ENCODE peak calls at places on chromosomes 6 and 20, in five cellular contexts. N is H54; D is cardiac fibroblast; J is activated CD8-positive, alpha-beta T cell treated with anti-CD3 and anti-CD28 coated beads for 36 hours; K is T-cell. P is an unnamed sample.
A peak's percentile ranks its signal among the peaks of the same experiment; 100 is the strongest.

GRCh38 chr6:134003542-134003951 is 48.9 kb downstream of the SLC2A12 start:
- DNase-seq in N (no peak), D (no peak), J (no peak), K (no peak), P (peak; percentile 26)

GRCh38 chr20:1328680-1329330 is at the start of gene SDCBP2:
- DNase-seq in N (no peak), D (no peak), J (no peak), K (no peak), P (no peak)

GRCh38 chr6:56604186-56604585 is 38.5 kb downstream of the DST start:
- DNase-seq in N (no peak), D (peak; percentile 31), J (no peak), K (no peak), P (no peak)

GRCh38 chr6:41639556-41640371 is 1.5 kb downstream of the MDFI start:
- DNase-seq in N (no peak), D (no peak), J (no peak), K (no peak), P (no peak)

GRCh38 chr6:11712760-11713159 is 65.8 kb downstream of the ADTRP start:
- DNase-seq in N (no peak), D (peak; percentile 42), J (peak; percentile 73), K (no peak), P (no peak)

GRCh38 chr20:52035498-52035897 is 156.1 kb downstream of the ZFP64 start:
- DNase-seq in N (no peak), D (no peak), J (no peak), K (no peak), P (no peak)

GRCh38 chr6:77030929-77031674 is 432.2 kb downstream of the HTR1B start:
- DNase-seq in N (no peak), D (peak; percentile 65), J (no peak), K (no peak), P (no peak)

GRCh38 chr6:13373488-13373886 is 45.1 kb upstream of the TBC1D7 start:
- DNase-seq in N (no peak), D (peak; percentile 41), J (no peak), K (no peak), P (no peak)

GRCh38 chr20:50092436-50092835 is 20.5 kb downstream of the UBE2V1 start:
- DNase-seq in N (no peak), D (peak; percentile 57), J (no peak), K (no peak), P (no peak)

GRCh38 chr20:52624270-52624669 is 347.9 kb upstream of the TSHZ2 start:
- DNase-seq in N (no peak), D (no peak), J (no peak), K (no peak), P (no peak)

GRCh38 chr6:6591778-6592388 is 3.4 kb downstream of the LY86 start:
- DNase-seq in N (no peak), D (no peak), J (no peak), K (no peak), P (peak; percentile 67)

P was measured in globus pallidus.